ENCODE peak calls at places on chromosomes 12 and 14, in seven cellular contexts. O, C, A, T, V, R and K are unnamed samples.

GRCh38 chr12:93135286-93136239 is 206.5 kb upstream of the EEA1 start:
- DNase-seq in A (no peak), R (no peak), O (no peak), C (no peak), V (no peak), T (peak), K (no peak)

GRCh38 chr12:704516-705242 is 41.4 kb upstream of the NINJ2 start:
- DNase-seq in R (no peak), A (no peak), O (no peak), T (peak), C (no peak), V (no peak), K (no peak)

GRCh38 chr14:32635103-32635719 is 303.5 kb upstream of the NPAS3 start:
- DNase-seq in O (no peak), T (no peak), V (no peak), C (no peak), A (no peak), R (peak), K (no peak)

GRCh38 chr12:27015730-27016076 is 1.5 kb upstream of the TM7SF3 start:
- DNase-seq in V (no peak), A (no peak), O (no peak), C (no peak), T (peak), R (peak), K (no peak)

GRCh38 chr12:1391722-1392121 is 202.7 kb downstream of the FBXL14 start:
- DNase-seq in V (no peak), O (no peak), R (no peak), T (no peak), C (no peak), A (no peak), K (no peak)

GRCh38 chr14:30521899-30522736 is 36.8 kb upstream of the G2E3 start:
- DNase-seq in V (no peak), A (no peak), R (peak), O (no peak), C (no peak), T (peak), K (no peak)

GRCh38 chr12:44000309-44000952 is 164.6 kb downstream of the TMEM117 start:
- DNase-seq in R (peak), C (peak), A (no peak), T (peak), V (peak), O (no peak), K (peak)

GRCh38 chr14:59239030-59239429 is 50.6 kb downstream of the DAAM1 start:
- DNase-seq in R (no peak), T (no peak), V (no peak), O (no peak), A (no peak), C (no peak), K (no peak)

GRCh38 chr12:54653025-54653424 is 4.9 kb upstream of the DCD start:
- DNase-seq in T (no peak), O (no peak), R (no peak), V (no peak), C (no peak), A (no peak), K (no peak)

GRCh38 chr12:3077572-3078081 is 448 bp downstream of the TSPAN9 start:
- DNase-seq in T (no peak), C (no peak), R (peak), A (no peak), O (peak), V (peak), K (no peak)

GRCh38 chr12:124311292-124312109 is 16.6 kb downstream of the RFLNA start:
- DNase-seq in O (no peak), C (no peak), A (no peak), V (no peak), T (no peak), R (no peak), K (no peak)

GRCh38 chr14:51468523-51468922 is 183.2 kb upstream of the FRMD6 start:
- DNase-seq in V (no peak), R (no peak), A (no peak), C (no peak), O (no peak), T (no peak), K (no peak)

GRCh38 chr14:25050494-25051170 is 685 bp upstream of the STXBP6 start:
- DNase-seq in V (peak), T (no peak), A (no peak), C (no peak), O (no peak), R (peak), K (no peak)

GRCh38 chr12:32586390-32586789 is 92.7 kb upstream of the DNM1L start:
- DNase-seq in C (no peak), V (no peak), T (no peak), O (no peak), R (peak), A (no peak), K (no peak)

GRCh38 chr14:70707138-70708038 is 65.7 kb downstream of the TTC9 start:
- DNase-seq in A (no peak), V (peak), R (peak), T (peak), O (no peak), C (peak), K (no peak)

GRCh38 chr14:37870170-37870569 is 274.7 kb downstream of the TTC6 start:
- DNase-seq in A (no peak), V (no peak), T (no peak), R (no peak), C (no peak), O (no peak), K (no peak)

GRCh38 chr14:76639606-76640272 is 121.5 kb upstream of the VASH1 start:
- DNase-seq in A (no peak), O (no peak), C (no peak), T (no peak), V (no peak), R (no peak), K (no peak)

GRCh38 chr12:59699408-59700144 is 103.7 kb downstream of the SLC16A7 start:
- DNase-seq in T (no peak), V (no peak), O (no peak), R (peak), C (no peak), A (no peak), K (peak)

GRCh38 chr12:108129017-108129812 is at the start of gene WSCD2:
- DNase-seq in V (peak), C (peak), A (no peak), T (peak), R (peak), O (no peak), K (no peak)

GRCh38 chr12:27498761-27499160 is 25.2 kb upstream of the PPFIBP1 start:
- DNase-seq in O (no peak), C (no peak), R (peak), T (no peak), V (no peak), A (no peak), K (no peak)

GRCh38 chr12:91778938-91779400 is 366.7 kb downstream of the BTG1 start:
- DNase-seq in V (no peak), C (peak), A (peak), R (peak), O (peak), T (peak), K (peak)

GRCh38 chr12:730550-730949 is 21.8 kb upstream of the WNK1 start:
- DNase-seq in T (no peak), C (no peak), A (no peak), V (no peak), R (no peak), O (no peak), K (no peak)

GRCh38 chr12:69149262-69149661 is 90.1 kb upstream of the CPSF6 start:
- DNase-seq in V (no peak), C (no peak), T (no peak), O (no peak), R (no peak), A (no peak), K (no peak)

GRCh38 chr12:42485823-42486222 is 103.7 kb downstream of the PRICKLE1 start:
- DNase-seq in T (no peak), C (no peak), V (no peak), A (no peak), O (no peak), R (no peak), K (no peak)

GRCh38 chr14:52802597-52802996 is 11.2 kb upstream of the GNPNAT1 start:
- DNase-seq in O (no peak), V (no peak), C (no peak), T (no peak), A (no peak), R (no peak), K (peak)

GRCh38 chr12:25794580-25794979 is 163.9 kb upstream of the RASSF8 start:
- DNase-seq in O (no peak), V (no peak), R (no peak), A (no peak), C (no peak), T (no peak), K (no peak)

DNA sequence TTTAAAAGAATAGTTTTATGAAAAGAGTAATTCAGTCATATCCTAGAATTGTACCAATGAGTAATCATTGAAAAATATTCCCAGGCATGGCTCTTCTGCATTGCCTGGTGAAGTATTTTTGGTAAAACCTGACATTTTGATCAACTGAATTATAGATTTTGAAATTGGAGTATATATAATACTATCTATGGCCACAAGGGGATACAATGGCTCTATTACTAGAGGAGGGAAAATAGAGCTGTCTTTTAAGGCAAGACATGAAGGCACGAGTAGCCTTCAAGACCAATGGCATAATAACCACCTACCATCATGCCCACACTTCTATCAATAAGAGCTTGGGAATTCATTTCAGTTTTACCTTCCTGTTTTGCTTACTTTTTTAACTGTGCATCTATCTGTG is 1241.4 kb upstream of the TMEM132C start:
- DNase-seq in A (no peak), R (no peak), C (no peak), V (no peak), T (no peak), O (no peak), K (no peak)
- TF ChIP-seq CTCF in A (no peak), R (no peak), C (no peak), V (no peak), T (peak), O (no peak), K (peak)

GRCh38 chr12:7907009-7907408 is 29.0 kb downstream of the SLC2A3 start:
- DNase-seq in C (peak), R (peak), V (no peak), A (no peak), O (peak), T (peak), K (no peak)
- TF ChIP-seq CTCF in C (no peak), R (peak), V (no peak), A (no peak), O (no peak), T (no peak), K (peak)

GRCh38 chr12:77220586-77220985 is 155.2 kb upstream of the E2F7 start:
- DNase-seq in R (peak), O (no peak), A (no peak), C (no peak), T (no peak), V (no peak), K (no peak)
- TF ChIP-seq CTCF in R (no peak), O (no peak), A (no peak), C (no peak), T (no peak), V (no peak), K (no peak)

DNA sequence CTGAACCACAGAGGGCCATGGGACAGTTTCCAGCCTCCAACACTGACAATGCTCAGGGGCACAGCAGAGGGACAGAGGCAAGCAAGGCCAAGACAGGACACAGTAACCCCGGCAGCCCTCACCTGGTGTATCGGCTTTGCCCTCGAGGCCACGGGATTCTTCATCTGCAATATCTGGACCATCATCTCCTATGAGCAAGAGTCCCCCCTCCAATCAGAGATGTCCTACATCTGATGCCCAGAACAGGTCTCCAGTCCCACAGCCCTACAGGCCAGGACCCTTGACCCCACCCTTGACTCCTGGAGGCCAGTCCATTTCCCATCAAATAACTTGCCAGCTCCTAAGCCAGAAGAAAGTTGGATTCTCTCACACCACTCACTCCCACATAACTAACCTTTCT is 17.4 kb downstream of the KMT2D start:
- DNase-seq in A (no peak), R (no peak), T (no peak), C (no peak), V (no peak), O (no peak), K (no peak)
- TF ChIP-seq CTCF in A (no peak), R (no peak), T (no peak), C (no peak), V (no peak), O (no peak), K (no peak)

DNA sequence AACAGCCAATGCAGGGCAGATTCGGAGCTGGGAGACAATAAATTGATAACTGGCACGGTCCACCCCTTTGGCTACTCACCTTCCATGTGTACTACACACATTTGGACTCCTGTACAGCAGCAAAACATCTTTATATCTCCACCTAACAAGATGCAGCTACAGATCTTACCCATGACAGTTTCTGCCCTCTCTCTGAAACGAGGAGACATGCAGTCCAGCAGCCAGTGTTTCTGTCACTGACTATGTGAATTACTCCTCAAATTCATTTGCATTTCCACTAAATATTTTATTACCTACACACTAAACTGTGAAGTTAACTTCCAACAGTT is 58.7 kb upstream of the BEGAIN start:
- DNase-seq in T (no peak), O (no peak), C (no peak), A (no peak), R (no peak), V (no peak), K (no peak)
- TF ChIP-seq CTCF in T (no peak), O (peak), C (no peak), A (no peak), R (no peak), V (no peak), K (no peak)

DNA sequence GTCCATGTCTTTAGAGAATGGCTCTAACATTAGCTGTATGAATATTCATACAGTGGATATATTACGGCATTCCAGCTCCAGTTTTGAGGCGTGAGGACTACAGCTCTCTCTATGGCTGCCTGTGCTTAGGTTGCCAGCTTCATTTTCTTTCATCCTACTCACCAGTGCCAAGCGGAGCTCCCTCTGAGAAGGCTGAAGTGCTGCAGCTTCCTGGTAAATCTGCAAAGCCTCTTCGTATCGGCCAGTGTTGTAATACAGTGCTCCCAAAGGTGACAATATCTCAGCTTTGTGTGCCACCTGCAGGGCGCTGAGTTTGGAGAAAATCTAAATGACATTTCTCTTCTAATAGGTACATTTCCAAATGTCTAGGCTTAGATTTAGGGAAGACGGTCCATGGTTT is 19.8 kb upstream of the OVCH1 start:
- DNase-seq in R (no peak), C (no peak), T (peak), V (no peak), O (no peak), A (no peak), K (no peak)
- TF ChIP-seq CTCF in R (no peak), C (no peak), T (peak), V (no peak), O (no peak), A (no peak), K (no peak)

DNA sequence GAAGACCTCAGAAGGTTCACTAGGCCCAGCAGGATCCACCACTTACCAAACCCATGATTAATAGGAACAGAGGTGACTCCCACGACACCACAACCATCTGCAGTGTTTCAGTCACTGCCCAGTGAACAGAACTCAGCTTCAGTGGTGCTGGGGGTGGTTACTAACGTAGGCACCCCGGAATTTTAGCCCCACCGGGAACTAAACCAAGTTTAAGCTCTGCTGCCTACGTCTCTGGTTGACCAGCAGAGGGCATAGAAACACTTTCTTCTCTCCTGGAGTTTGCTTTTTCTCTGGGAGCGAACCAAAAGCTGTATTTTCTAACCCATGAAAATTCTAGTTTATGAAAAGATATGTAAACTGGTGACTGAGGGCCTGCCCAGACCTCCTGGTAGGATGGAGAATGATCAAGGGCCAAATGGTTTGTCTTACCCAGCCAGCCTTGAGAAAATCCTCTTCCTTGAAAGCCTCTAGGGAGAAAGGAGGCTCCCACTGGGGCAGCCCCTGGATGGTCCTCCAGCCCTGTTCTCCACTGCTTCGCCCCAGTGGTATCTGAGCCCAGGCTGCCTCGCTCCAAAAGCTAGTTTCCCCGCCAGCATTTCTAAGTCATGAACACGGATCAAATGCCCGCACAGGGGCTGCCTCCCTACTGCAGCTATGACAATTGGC is 379.8 kb downstream of the DPF3 start:
- DNase-seq in T (peak), R (peak), O (no peak), V (no peak), A (no peak), C (no peak), K (peak)
- TF ChIP-seq CTCF in T (peak), R (peak), O (no peak), V (peak), A (no peak), C (peak), K (peak)

GRCh38 chr14:105385322-105385637 is 13.1 kb upstream of the TEX22 start:
- DNase-seq in R (no peak), C (no peak), A (no peak), T (no peak), O (no peak), V (no peak), K (no peak)

GRCh38 chr14:105387530-105387922 is 10.8 kb upstream of the TEX22 start:
- DNase-seq in T (no peak), A (no peak), O (no peak), V (no peak), C (no peak), R (no peak), K (no peak)

GRCh38 chr14:105388110-105388951 is 10.0 kb upstream of the TEX22 start:
- DNase-seq in O (no peak), T (no peak), C (no peak), A (no peak), V (no peak), R (no peak), K (no peak)

GRCh38 chr14:105385698-105386365 is 12.5 kb upstream of the TEX22 start:
- DNase-seq in R (no peak), V (no peak), A (no peak), T (no peak), O (no peak), C (no peak), K (no peak)

GRCh38 chr14:105386581-105387529 is 11.5 kb upstream of the TEX22 start:
- DNase-seq in O (no peak), T (no peak), V (no peak), A (no peak), C (no peak), R (no peak), K (no peak)
- TF ChIP-seq CTCF in O (no peak), T (no peak), V (no peak), A (no peak), C (no peak), R (no peak), K (no peak)

DNA sequence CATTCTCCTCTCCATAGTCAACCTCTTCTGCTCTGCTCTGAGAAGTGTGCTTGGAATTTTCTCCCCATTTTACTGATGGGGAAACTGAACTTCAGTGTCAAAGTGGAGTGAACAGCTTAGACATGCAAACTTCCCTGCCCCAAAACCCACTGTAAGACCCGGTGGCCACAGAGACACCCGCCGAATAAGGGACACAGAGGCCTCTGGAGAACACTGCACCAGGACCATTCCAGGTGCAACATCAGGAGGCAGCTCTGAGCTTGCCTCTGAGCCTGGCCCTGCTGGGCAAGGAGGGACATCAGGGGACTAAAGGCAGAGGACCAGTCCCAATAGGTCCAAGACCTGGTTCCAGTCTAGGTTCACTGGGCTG is 1.7 kb downstream of the HDAC7 start:
- DNase-seq in V (no peak), O (no peak), R (no peak), A (no peak), C (no peak), T (no peak), K (no peak)
- TF ChIP-seq CTCF in V (no peak), O (no peak), R (no peak), A (no peak), C (no peak), T (no peak), K (no peak)